ENCODE peak calls at places on chromosomes 3 and 15, in eight cellular contexts. X, J, T, R, O, C, Y and L are unnamed samples.

GRCh38 chr3:154886437-154886836 is 193.7 kb upstream of the MME start:
- DNase-seq in X (no peak), J (no peak), T (no peak), R (no peak), O (no peak), C (no peak), Y (peak), L (no peak)

GRCh38 chr3:59609967-59610366 is 560.1 kb upstream of the CFAP20DC start:
- DNase-seq in X (no peak), J (no peak), T (peak), R (no peak), O (no peak), C (no peak), Y (peak), L (no peak)

GRCh38 chr3:40924559-40925058 is 274.7 kb upstream of the CTNNB1 start:
- DNase-seq in X (no peak), J (no peak), T (no peak), R (no peak), O (no peak), C (no peak), Y (no peak), L (no peak)

GRCh38 chr3:65713016-65713415 is 325.7 kb downstream of the MAGI1 start:
- DNase-seq in X (no peak), J (no peak), T (no peak), R (no peak), O (peak), C (no peak), Y (peak), L (no peak)

GRCh38 chr15:39434751-39435238 is 146.1 kb upstream of the THBS1 start:
- DNase-seq in X (no peak), J (no peak), T (no peak), R (no peak), O (no peak), C (no peak), Y (no peak), L (no peak)

GRCh38 chr3:132659000-132659369 is 624 bp downstream of the ACAD11 start:
- DNase-seq in X (no peak), J (no peak), T (no peak), R (no peak), O (no peak), C (no peak), Y (no peak), L (no peak)

GRCh38 chr3:39809181-39809994 is at the start of gene MYRIP:
- DNase-seq in X (no peak), J (peak), T (peak), R (peak), O (peak), C (no peak), Y (no peak), L (peak)

GRCh38 chr15:62976301-62976842 is 66.2 kb upstream of the TPM1 start:
- DNase-seq in X (no peak), J (no peak), T (no peak), R (no peak), O (no peak), C (no peak), Y (no peak), L (no peak)

GRCh38 chr3:51704511-51704950 is 2.3 kb upstream of the GRM2 start:
- DNase-seq in X (no peak), J (no peak), T (no peak), R (peak), O (no peak), C (no peak), Y (no peak), L (no peak)

GRCh38 chr3:53030864-53031445 is 14.9 kb downstream of the SFMBT1 start:
- DNase-seq in X (peak), J (no peak), T (peak), R (peak), O (no peak), C (no peak), Y (no peak), L (no peak)

GRCh38 chr15:77384086-77384485 is 35.8 kb downstream of the PEAK1 start:
- DNase-seq in X (no peak), J (no peak), T (no peak), R (no peak), O (no peak), C (no peak), Y (no peak), L (no peak)

GRCh38 chr15:83132861-83133523 is 25.5 kb downstream of the TM6SF1 start:
- DNase-seq in X (no peak), J (no peak), T (no peak), R (no peak), O (no peak), C (no peak), Y (no peak), L (no peak)

GRCh38 chr3:154898916-154899315 is 181.2 kb upstream of the MME start:
- DNase-seq in X (no peak), J (no peak), T (no peak), R (no peak), O (no peak), C (no peak), Y (peak), L (no peak)

GRCh38 chr15:101652783-101653430 is 726 bp upstream of the TM2D3 start:
- DNase-seq in X (no peak), J (peak), T (no peak), R (no peak), O (peak), C (no peak), Y (no peak), L (no peak)

GRCh38 chr3:43785551-43785950 is 94.8 kb downstream of the ABHD5 start:
- DNase-seq in X (no peak), J (no peak), T (no peak), R (no peak), O (no peak), C (no peak), Y (no peak), L (no peak)

GRCh38 chr15:31228980-31229826 is 97.4 kb upstream of the KLF13 start:
- DNase-seq in X (no peak), J (no peak), T (peak), R (peak), O (peak), C (no peak), Y (no peak), L (peak)

GRCh38 chr15:70726753-70727152 is 36.6 kb downstream of the UACA start:
- DNase-seq in X (no peak), J (no peak), T (no peak), R (no peak), O (no peak), C (no peak), Y (no peak), L (no peak)

GRCh38 chr3:37920156-37920686 is 58.5 kb downstream of the CTDSPL start:
- DNase-seq in X (no peak), J (no peak), T (no peak), R (no peak), O (no peak), C (no peak), Y (no peak), L (no peak)

GRCh38 chr3:23041918-23042696 is 161.0 kb upstream of the UBE2E2 start:
- DNase-seq in X (no peak), J (no peak), T (no peak), R (no peak), O (no peak), C (no peak), Y (no peak), L (no peak)

GRCh38 chr3:13019243-13019701 is 54.0 kb downstream of the IQSEC1 start:
- DNase-seq in X (no peak), J (no peak), T (no peak), R (no peak), O (peak), C (no peak), Y (peak), L (no peak)

GRCh38 chr3:114848087-114848486 is 299.0 kb downstream of the ZBTB20 start:
- DNase-seq in X (no peak), J (no peak), T (no peak), R (no peak), O (no peak), C (no peak), Y (no peak), L (no peak)

GRCh38 chr3:51559266-51559907 is 20.9 kb downstream of the RAD54L2 start:
- DNase-seq in X (no peak), J (no peak), T (no peak), R (no peak), O (no peak), C (no peak), Y (peak), L (no peak)

GRCh38 chr3:169980055-169980454 is 13.4 kb downstream of the SEC62 start:
- DNase-seq in X (no peak), J (no peak), T (no peak), R (no peak), O (no peak), C (no peak), Y (peak), L (no peak)

GRCh38 chr3:142154186-142154585 is 4.8 kb upstream of the TFDP2 start:
- DNase-seq in X (no peak), J (no peak), T (no peak), R (no peak), O (no peak), C (no peak), Y (no peak), L (no peak)

GRCh38 chr3:123447749-123448502 is 964 bp downstream of the ADCY5 start:
- DNase-seq in X (peak), J (peak), T (peak), R (peak), O (peak), C (no peak), Y (no peak), L (no peak)

GRCh38 chr15:43893956-43894355 is 67.2 kb downstream of the WDR76 start:
- DNase-seq in X (no peak), J (no peak), T (no peak), R (no peak), O (no peak), C (no peak), Y (no peak), L (no peak)

GRCh38 chr3:79419222-79419621 is 348.6 kb downstream of the ROBO1 start:
- DNase-seq in X (no peak), J (no peak), T (no peak), R (no peak), O (no peak), C (no peak), Y (peak), L (no peak)

GRCh38 chr3:193593666-193594025 is 638 bp downstream of the OPA1 start:
- DNase-seq in X (peak), J (no peak), T (peak), R (no peak), O (no peak), C (no peak), Y (peak), L (no peak)

GRCh38 chr3:189827108-189827507 is 195.9 kb downstream of the TP63 start:
- DNase-seq in X (no peak), J (no peak), T (no peak), R (no peak), O (no peak), C (no peak), Y (no peak), L (no peak)

GRCh38 chr15:37098468-37099320 is 1.7 kb downstream of the MEIS2 start:
- DNase-seq in X (no peak), J (no peak), T (peak), R (peak), O (peak), C (no peak), Y (peak), L (no peak)